ENCODE peak calls at places on chromosomes 11 and 22, in four cellular contexts. K, Z, I and B are unnamed samples.

GRCh38 chr11:62770778-62771143 is 435 bp upstream of the TAF6L start:
- DNase-seq in K (peak; percentile 45), Z (peak; percentile 24), I (no peak), B (no peak)

GRCh38 chr11:26620282-26621045 is 48.4 kb upstream of the MUC15 start:
- DNase-seq in K (no peak), I (no peak), Z (no peak), B (no peak)

GRCh38 chr11:103338621-103339484 is 229.6 kb downstream of the DYNC2H1 start:
- DNase-seq in K (no peak), I (no peak), Z (no peak), B (no peak)

GRCh38 chr22:37232140-37232998 is 11.7 kb downstream of the RAC2 start:
- DNase-seq in K (no peak), I (no peak), Z (no peak), B (no peak)

GRCh38 chr11:75406338-75406777 is 7.0 kb downstream of the RPS3 start:
- DNase-seq in I (no peak), Z (no peak), K (peak; percentile 78), B (no peak)

GRCh38 chr22:50470491-50470890 is 4.3 kb downstream of the SBF1 start:
- DNase-seq in Z (no peak), I (no peak), K (no peak), B (no peak)

GRCh38 chr11:92804388-92804787 is 165.1 kb upstream of the MTNR1B start:
- DNase-seq in I (no peak), Z (no peak), K (no peak), B (no peak)

GRCh38 chr22:41524809-41525449 is 19.3 kb downstream of the POLR3H start:
- DNase-seq in I (no peak), Z (no peak), K (no peak), B (no peak)

GRCh38 chr11:17753641-17754040 is 19.1 kb downstream of the KCNC1 start:
- DNase-seq in I (no peak), K (no peak), Z (no peak), B (no peak)

GRCh38 chr11:57873196-57873911 is 111.8 kb downstream of the CTNND1 start:
- DNase-seq in Z (no peak), K (no peak), I (no peak), B (no peak)

GRCh38 chr11:11582261-11582701 is 39.5 kb downstream of the GALNT18 start:
- DNase-seq in I (no peak), Z (no peak), K (no peak), B (no peak)

GRCh38 chr11:17845431-17845881 is 110.9 kb downstream of the KCNC1 start:
- DNase-seq in Z (no peak), I (no peak), K (no peak), B (no peak)

GRCh38 chr11:102177126-102177525 is 66.9 kb downstream of the YAP1 start:
- DNase-seq in K (no peak), I (no peak), Z (no peak), B (no peak)

GRCh38 chr11:99368579-99368978 is 347.8 kb downstream of the CNTN5 start:
- DNase-seq in Z (no peak), K (no peak), I (no peak), B (no peak)

GRCh38 chr22:50091092-50091491 is 1.3 kb downstream of the MOV10L1 start:
- DNase-seq in K (no peak), Z (no peak), I (no peak), B (no peak)

GRCh38 chr11:61131586-61131985 is 29.3 kb downstream of the CD5 start:
- DNase-seq in K (no peak), Z (no peak), I (no peak), B (no peak)

GRCh38 chr22:40463727-40464126 is 93.3 kb downstream of the SGSM3 start:
- DNase-seq in Z (no peak), I (no peak), K (no peak), B (no peak)

GRCh38 chr22:19974233-19974861 is 32.7 kb upstream of the TXNRD2 start:
- DNase-seq in K (peak; percentile 93), I (no peak), Z (peak; percentile 75), B (peak; percentile 91)

GRCh38 chr22:28817919-28818859 is 17.8 kb upstream of the XBP1 start:
- DNase-seq in K (no peak), Z (peak; percentile 79), I (no peak), B (no peak)

GRCh38 chr11:120601566-120601965 is 90.0 kb downstream of the GRIK4 start:
- DNase-seq in I (no peak), Z (no peak), K (no peak), B (no peak)

GRCh38 chr11:92473736-92474135 is 249.1 kb downstream of the FAT3 start:
- DNase-seq in Z (no peak), K (no peak), I (no peak), B (no peak)

GRCh38 chr11:115919341-115920086 is 415.3 kb upstream of the CADM1 start:
- DNase-seq in Z (no peak), I (peak; percentile 91), K (no peak), B (no peak)

GRCh38 chr11:61028135-61028729 is 56.8 kb downstream of the CD6 start:
- DNase-seq in I (peak; percentile 76), K (no peak), Z (no peak), B (no peak)

GRCh38 chr11:131688056-131688693 is 317.8 kb downstream of the NTM start:
- DNase-seq in Z (peak; percentile 9), I (no peak), K (peak; percentile 65), B (peak; percentile 84)

GRCh38 chr11:77560605-77561004 is 29.1 kb upstream of the AQP11 start:
- DNase-seq in Z (peak; percentile 6), K (peak; percentile 15), I (no peak), B (no peak)

GRCh38 chr11:117870176-117870952 is 6.1 kb downstream of the FXYD6 start:
- DNase-seq in Z (no peak), I (no peak), K (no peak), B (no peak)

GRCh38 chr11:82845336-82846036 is 54.7 kb downstream of the PRCP start:
- DNase-seq in K (no peak), Z (no peak), I (no peak), B (no peak)

GRCh38 chr11:115920841-115921480 is 416.7 kb upstream of the CADM1 start:
- DNase-seq in K (no peak), Z (no peak), I (no peak), B (no peak)

GRCh38 chr11:65524010-65524746 is 705 bp upstream of the SCYL1 start:
- DNase-seq in K (peak; percentile 53), Z (no peak), I (no peak), B (no peak)
- TF ChIP-seq FOXK2 in K (peak; percentile 13), Z (no peak), I (no peak), B (no peak)

DNA sequence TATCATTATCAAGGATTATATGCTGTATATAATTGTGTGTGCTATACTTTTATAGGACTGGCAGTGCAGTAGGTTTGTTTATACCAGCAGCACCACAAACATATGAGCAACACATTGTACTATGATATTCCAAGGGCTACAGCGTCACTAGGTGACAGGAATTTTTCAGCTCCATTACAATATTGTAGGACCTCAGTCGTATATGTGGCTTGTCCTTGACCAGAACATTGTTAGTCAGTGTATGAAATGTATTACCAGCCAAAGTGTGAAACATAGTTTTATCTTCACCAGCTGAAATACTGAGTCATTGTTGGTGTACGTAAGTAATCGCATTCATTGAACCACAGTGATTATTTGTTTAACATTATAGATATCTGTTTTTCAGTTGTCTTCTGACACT is 20.4 kb downstream of the JHY start:
- DNase-seq in K (no peak), Z (no peak), I (no peak), B (no peak)
- TF ChIP-seq FOXK2 in K (no peak), Z (no peak), I (no peak), B (no peak)

DNA sequence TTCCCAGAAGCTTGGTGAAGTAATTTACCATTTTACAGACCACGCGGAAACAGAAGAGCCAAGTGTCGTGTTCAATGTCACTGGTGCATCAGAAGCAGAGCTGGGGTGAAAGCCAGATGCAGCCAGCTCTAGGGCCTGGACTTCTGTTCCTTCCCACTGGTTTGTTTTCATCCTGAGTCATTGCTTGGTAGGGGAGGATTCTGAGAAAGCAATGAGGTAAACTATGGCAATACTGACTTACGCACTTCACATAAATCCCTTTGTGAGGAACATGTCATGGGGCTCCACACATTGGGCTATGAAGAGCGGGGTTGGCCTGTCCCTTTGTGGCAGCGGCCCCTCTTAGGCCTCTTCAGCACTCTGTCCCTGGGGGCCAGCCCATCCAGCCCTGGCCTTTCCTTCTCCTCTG is 52.4 kb upstream of the RBFOX2 start:
- DNase-seq in I (no peak), K (no peak), Z (no peak), B (no peak)
- TF ChIP-seq FOXK2 in I (no peak), K (no peak), Z (no peak), B (no peak)

GRCh38 chr22:22076361-22076760 is 93.8 kb upstream of the TOP3B start:
- DNase-seq in K (no peak), I (no peak), Z (no peak), B (no peak)
- TF ChIP-seq FOXK2 in K (no peak), I (no peak), Z (no peak), B (no peak)

GRCh38 chr11:107929611-107930200 is 1.5 kb downstream of the RAB39A start:
- DNase-seq in I (no peak), Z (no peak), K (no peak), B (no peak)
- TF ChIP-seq FOXK2 in I (no peak), Z (no peak), K (no peak), B (no peak)

GRCh38 chr11:1826552-1827094 is 8.2 kb upstream of the SYT8 start:
- DNase-seq in Z (peak; percentile 50), I (no peak), K (peak; percentile 55), B (no peak)
- TF ChIP-seq FOXK2 in Z (no peak), I (no peak), K (no peak), B (no peak)